ENCODE peak calls at places on chromosomes 12 and 14, in nine cellular contexts. J, P, E, Z, N, G, V, B and M are unnamed samples.

GRCh38 chr12:82176016-82176415 is 182.2 kb downstream of the CCDC59 start:
- DNase-seq in P (no peak), V (no peak), N (no peak), G (no peak), E (no peak), Z (no peak), B (no peak), J (no peak), M (no peak)

GRCh38 chr12:69703146-69703642 is 4.1 kb upstream of the BEST3 start:
- DNase-seq in P (no peak), J (no peak), E (no peak), G (no peak), V (no peak), N (no peak), Z (no peak), B (no peak), M (no peak)

GRCh38 chr14:99257673-99258221 is 14.2 kb downstream of the BCL11B start:
- DNase-seq in G (peak; percentile 56), E (no peak), J (no peak), V (no peak), N (no peak), Z (no peak), P (no peak), B (no peak), M (no peak)

GRCh38 chr12:30015661-30016060 is 231.9 kb upstream of the TMTC1 start:
- DNase-seq in J (no peak), E (no peak), Z (peak; percentile 38), V (no peak), G (no peak), B (no peak), N (no peak), P (no peak), M (no peak)

GRCh38 chr14:21631084-21631483 is 3.7 kb downstream of the OR10G2 start:
- DNase-seq in G (no peak), N (no peak), P (no peak), J (no peak), Z (no peak), E (no peak), V (no peak), B (no peak), M (no peak)

GRCh38 chr14:99649219-99649618 is 4.3 kb downstream of the HHIPL1 start:
- DNase-seq in V (no peak), Z (no peak), N (peak; percentile 60), P (no peak), E (no peak), J (no peak), G (no peak), B (no peak), M (no peak)

GRCh38 chr12:108629824-108630476 is 3.7 kb downstream of the SELPLG start:
- DNase-seq in V (no peak), G (peak; percentile 80), B (no peak), E (no peak), J (no peak), N (peak; percentile 81), Z (peak; percentile 88), P (no peak), M (peak; percentile 62)

GRCh38 chr12:120261951-120262851 is 3.3 kb downstream of the PXN start:
- DNase-seq in V (no peak), N (no peak), E (no peak), Z (no peak), J (no peak), P (peak; percentile 46), B (no peak), G (no peak), M (no peak)

GRCh38 chr12:63805704-63806672 is 26.3 kb downstream of the RXYLT1 start:
- DNase-seq in Z (no peak), B (no peak), G (no peak), V (no peak), E (no peak), N (no peak), J (no peak), P (peak; percentile 37), M (no peak)

GRCh38 chr12:62802981-62803380 is 132.0 kb downstream of the PPM1H start:
- DNase-seq in B (no peak), N (peak; percentile 18), G (no peak), V (no peak), J (no peak), P (no peak), Z (peak; percentile 57), E (no peak), M (no peak)

GRCh38 chr14:57822081-57822480 is 43.8 kb downstream of the SLC35F4 start:
- DNase-seq in G (no peak), B (no peak), P (no peak), N (no peak), E (no peak), V (no peak), J (no peak), Z (no peak), M (no peak)

GRCh38 chr12:94731733-94732360 is 81.5 kb upstream of the TMCC3 start:
- DNase-seq in Z (peak; percentile 75), N (no peak), P (no peak), E (no peak), V (peak; percentile 82), B (no peak), G (no peak), J (no peak), M (no peak)

GRCh38 chr12:65962921-65963883 is 138.9 kb downstream of the HMGA2 start:
- DNase-seq in N (no peak), V (peak; percentile 45), J (peak; percentile 13), B (no peak), P (peak; percentile 21), Z (peak; percentile 74), E (peak; percentile 54), G (no peak), M (no peak)

GRCh38 chr14:23379331-23380196 is 2.7 kb downstream of the CMTM5 start:
- DNase-seq in V (peak; percentile 74), N (peak; percentile 42), J (peak; percentile 65), P (peak; percentile 75), B (peak; percentile 3), E (no peak), Z (peak; percentile 64), G (peak; percentile 74), M (peak; percentile 34)

GRCh38 chr14:31930493-31931225 is 146.4 kb upstream of the ARHGAP5 start:
- DNase-seq in N (peak; percentile 40), E (no peak), Z (no peak), G (no peak), B (no peak), J (no peak), V (no peak), P (no peak), M (no peak)

GRCh38 chr12:10113920-10114319 is 15.1 kb upstream of the CLEC1A start:
- DNase-seq in N (no peak), Z (no peak), V (no peak), B (no peak), J (no peak), E (no peak), P (no peak), G (no peak), M (no peak)

GRCh38 chr14:69208665-69209064 is 17.4 kb downstream of the EXD2 start:
- DNase-seq in J (no peak), V (no peak), N (no peak), B (no peak), Z (no peak), P (no peak), E (no peak), G (no peak), M (no peak)

GRCh38 chr14:52235434-52235833 is 32.1 kb upstream of the PTGDR start:
- DNase-seq in N (no peak), P (no peak), Z (peak; percentile 3), J (no peak), B (no peak), E (no peak), G (no peak), V (no peak), M (no peak)

DNA sequence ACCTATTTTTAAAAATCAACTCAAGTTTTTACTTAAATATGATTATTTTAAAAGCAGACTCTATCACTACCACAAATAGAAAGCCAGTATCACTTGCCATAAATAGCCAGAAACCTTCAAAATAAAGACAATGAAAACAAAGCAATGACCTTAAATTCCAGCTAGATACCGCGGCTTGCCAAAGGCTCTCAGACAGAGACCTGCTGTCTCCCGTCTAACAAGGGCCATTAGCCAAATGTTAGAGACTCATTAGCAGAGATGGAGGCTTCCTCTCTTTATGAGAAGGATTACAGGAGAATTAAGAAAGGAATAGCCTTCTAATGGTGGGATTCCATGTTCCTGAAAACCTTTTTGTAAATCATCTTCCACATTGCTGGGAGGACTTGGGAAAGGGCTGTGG is 206.6 kb downstream of the AACS start:
- DNase-seq in E (no peak), B (no peak), Z (peak; percentile 22), P (no peak), N (no peak), V (peak; percentile 30), J (no peak), G (no peak), M (no peak)
- H3K27ac ChIP-seq in E (no peak overlapping the region), B (no peak overlapping the region), Z (no peak overlapping the region), P (no peak overlapping the region), N (no peak overlapping the region), V (no peak overlapping the region), J (no peak overlapping the region), G (no peak overlapping the region), M (no peak overlapping the region)

DNA sequence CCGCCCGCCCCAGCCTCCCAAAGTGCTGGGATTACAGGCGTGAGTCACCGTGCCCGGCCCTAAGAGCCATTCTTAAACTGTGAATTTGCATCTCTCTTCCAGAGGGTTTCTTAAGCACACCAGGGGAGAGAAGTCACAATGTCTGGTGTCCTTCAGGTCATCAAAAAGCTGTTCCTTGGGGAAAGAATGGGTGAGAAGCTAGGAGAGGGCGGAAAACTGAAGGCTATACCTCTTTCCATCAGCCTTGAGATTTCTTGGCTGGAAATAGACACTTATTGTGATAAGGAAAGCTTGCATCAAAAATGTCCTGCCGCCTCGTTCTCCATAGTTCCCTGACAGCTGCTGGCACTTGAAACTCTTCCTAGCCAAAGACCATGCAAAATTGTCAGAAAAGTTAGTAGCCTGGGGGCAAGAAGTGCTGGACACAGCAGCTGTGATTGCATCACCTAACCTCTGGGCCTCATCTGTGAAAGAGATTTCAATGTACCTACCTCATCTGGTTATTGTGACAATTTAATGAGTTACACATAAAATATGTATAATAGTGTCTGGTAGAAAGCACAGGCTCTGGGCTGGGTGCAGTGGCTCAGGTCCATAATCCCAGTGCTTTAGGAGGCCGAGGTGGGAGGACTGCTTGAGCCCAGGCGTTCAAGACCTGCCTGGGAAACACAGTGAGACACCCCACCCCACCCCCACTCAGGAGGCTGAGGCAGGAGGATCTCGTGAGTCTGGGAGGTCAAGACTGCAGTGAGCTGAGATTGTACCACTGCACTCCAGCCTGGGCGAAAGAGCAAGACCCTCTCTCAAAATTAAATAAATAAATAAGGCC is 9.7 kb upstream of the UBC start:
- DNase-seq in V (peak; percentile 65), B (no peak), N (peak; percentile 67), Z (peak; percentile 93), G (peak; percentile 13), J (no peak), E (no peak), P (no peak), M (no peak)
- H3K4me3 ChIP-seq in V (peak overlapping the region; percentile 41), B (no peak overlapping the region), N (no peak overlapping the region), Z (no peak overlapping the region), G (no peak overlapping the region), J (no peak overlapping the region), E (no peak overlapping the region), P (no peak overlapping the region), M (no peak overlapping the region)

GRCh38 chr12:122297494-122297893 is 31.2 kb upstream of the VPS33A start:
- DNase-seq in P (no peak), G (no peak), V (no peak), J (no peak), N (no peak), B (no peak), E (no peak), Z (no peak), M (no peak)
- H3K36me3 ChIP-seq in P (no peaks in the 10 kb centered on the region), G (no peaks in the 10 kb centered on the region), V (no peaks in the 10 kb centered on the region), J (no peaks in the 10 kb centered on the region), N (peaks cover 2% of the 10 kb centered on the region), B (peaks cover 3% of the 10 kb centered on the region), E (no peaks in the 10 kb centered on the region), Z (no peaks in the 10 kb centered on the region), M (peaks cover 12% of the 10 kb centered on the region)

GRCh38 chr12:104668274-104668718 is 211.5 kb downstream of the CHST11 start:
- DNase-seq in G (no peak), B (no peak), E (no peak), P (peak; percentile 39), Z (peak; percentile 48), V (no peak), N (peak; percentile 68), J (peak; percentile 38), M (no peak)
- H3K27ac ChIP-seq in G (no peak overlapping the region), B (no peak overlapping the region), E (no peak overlapping the region), P (peak overlapping the region; percentile 88), Z (no peak overlapping the region), V (no peak overlapping the region), N (no peak overlapping the region), J (peak overlapping the region; percentile 48), M (no peak overlapping the region)